ENCODE peak calls at places on chromosomes 4 and X, in seven cellular contexts. D is Ammon's horn, S is T-cell, M is bronchial epithelial cell, P is pons, L is renal cortical epithelial cell, K is nephron progenitor cell. F is an unnamed sample.

GRCh38 chrX:45758738-45759397 is 558.2 kb upstream of the DIPK2B start:
- DNase-seq in D (no peak), K (no peak), M (peak; percentile 62), L (no peak), S (no peak), P (no peak), F (peak; percentile 76)

GRCh38 chr4:143127621-143128020 is 57.1 kb upstream of the USP38 start:
- DNase-seq in M (no peak), S (no peak), D (no peak), P (no peak), L (no peak), K (no peak), F (no peak)

GRCh38 chr4:185265942-185266341 is 56.5 kb downstream of the SNX25 start:
- DNase-seq in M (peak; percentile 21), L (peak; percentile 16), K (no peak), D (no peak), P (no peak), S (no peak), F (peak; percentile 68)

GRCh38 chrX:106510713-106511411 is 100.9 kb upstream of the RADX start:
- DNase-seq in P (no peak), K (no peak), M (no peak), D (no peak), L (no peak), S (no peak), F (no peak)

GRCh38 chrX:45803383-45803921 is 602.8 kb upstream of the DIPK2B start:
- DNase-seq in L (peak; percentile 93), P (no peak), M (peak; percentile 92), S (no peak), D (no peak), K (no peak), F (peak; percentile 96)

GRCh38 chrX:307261-308111 is 11.1 kb downstream of the GTPBP6 start:
- DNase-seq in K (no peak), S (no peak), L (no peak), D (no peak), P (no peak), M (no peak), F (no peak)

GRCh38 chr4:55447826-55448225 is 52.1 kb downstream of the TMEM165 start:
- DNase-seq in M (no peak), S (no peak), D (no peak), L (peak; percentile 28), P (no peak), K (no peak), F (peak; percentile 35)

GRCh38 chr4:67380154-67380553 is 165.1 kb downstream of the CENPC start:
- DNase-seq in K (no peak), M (no peak), D (no peak), P (no peak), S (no peak), L (no peak), F (no peak)

GRCh38 chr4:36260714-36261113 is 16.4 kb upstream of the ARAP2 start:
- DNase-seq in S (no peak), K (no peak), P (peak; percentile 36), M (no peak), D (peak; percentile 45), L (no peak), F (no peak)

GRCh38 chr4:99847362-99847976 is 30.8 kb downstream of the DAPP1 start:
- DNase-seq in K (no peak), L (no peak), D (no peak), M (no peak), P (peak; percentile 48), S (no peak), F (no peak)

F was measured in M059J.